ENCODE peak calls at places on chromosomes 2 and 18, in ten cellular contexts. U is body of pancreas, Q is posterior vena cava, Z is NCI-H1694 treated with DMSO at 0.1 percent for 48 hours, L is iris pigment epithelial cell, J is HCEC 1CT, B is H9, M is GM23338, X is fibroblast of gingiva, E is Kasumi-1. W is an unnamed sample.

GRCh38 chr18:9120796-9121195 is 15.8 kb upstream of the ANKRD12 start:
- DNase-seq in Q (no peak), B (no peak), L (no peak), M (no peak), Z (no peak), U (no peak), E (no peak), J (no peak), X (no peak), W (no peak)

GRCh38 chr2:66346241-66346664 is 88.7 kb upstream of the MEIS1 start:
- DNase-seq in M (no peak), L (no peak), Z (no peak), B (no peak), Q (no peak), E (peak; percentile 2), U (no peak), X (no peak), J (no peak), W (no peak)

GRCh38 chr2:171629113-171629512 is 58.2 kb upstream of the DYNC1I2 start:
- DNase-seq in E (no peak), J (no peak), Z (no peak), U (no peak), M (no peak), Q (no peak), L (no peak), X (no peak), B (no peak), W (peak; percentile 62)

GRCh38 chr2:241317391-241317790 is 1.7 kb downstream of the SEPTIN2 start:
- DNase-seq in X (no peak), B (no peak), E (no peak), U (no peak), Z (no peak), L (no peak), Q (no peak), J (no peak), M (no peak), W (peak; percentile 23)

GRCh38 chr18:55088000-55088401 is 128.7 kb upstream of the CCDC68 start:
- DNase-seq in U (no peak), X (no peak), L (no peak), J (no peak), Z (no peak), E (no peak), M (no peak), Q (no peak), B (no peak), W (no peak)

GRCh38 chr2:199118701-199119241 is 339.0 kb downstream of the SATB2 start:
- DNase-seq in L (no peak), Z (no peak), B (no peak), X (no peak), U (no peak), E (no peak), Q (no peak), M (peak; percentile 32), J (no peak), W (no peak)

GRCh38 chr2:206572725-206573124 is 69.6 kb upstream of the FAM237A start:
- DNase-seq in B (no peak), Q (no peak), L (peak; percentile 58), U (no peak), M (no peak), X (no peak), Z (no peak), E (no peak), J (no peak), W (no peak)

GRCh38 chr2:102063360-102063947 is 71.7 kb downstream of the IL1R2 start:
- DNase-seq in U (peak; percentile 45), L (peak; percentile 77), Q (peak; percentile 94), X (peak; percentile 91), Z (no peak), B (no peak), E (peak; percentile 69), M (no peak), J (peak; percentile 51), W (peak; percentile 88)

GRCh38 chr18:80181642-80182461 is 65.5 kb downstream of the PARD6G start:
- DNase-seq in L (no peak), Q (no peak), U (no peak), M (no peak), J (no peak), X (no peak), E (no peak), Z (no peak), B (no peak), W (no peak)

GRCh38 chr18:58047556-58047882 is 3.5 kb downstream of the NEDD4L start:
- DNase-seq in J (no peak), Q (no peak), E (no peak), X (no peak), M (no peak), U (no peak), L (no peak), Z (no peak), B (no peak), W (no peak)

GRCh38 chr18:34650121-34650545 is 60.0 kb upstream of the DTNA start:
- DNase-seq in E (peak; percentile 55), Q (no peak), J (peak; percentile 90), U (no peak), B (no peak), X (peak; percentile 84), M (no peak), L (peak; percentile 86), Z (no peak), W (peak; percentile 46)

GRCh38 chr2:46798041-46798440 is 117.6 kb downstream of the MCFD2 start:
- DNase-seq in B (no peak), L (no peak), J (peak; percentile 33), X (no peak), U (no peak), M (no peak), Q (peak; percentile 15), E (no peak), Z (no peak), W (peak; percentile 69)

GRCh38 chr2:215896921-215897320 is 116.4 kb downstream of the MREG start:
- DNase-seq in Z (no peak), L (no peak), Q (no peak), X (no peak), U (no peak), E (no peak), J (no peak), M (no peak), B (no peak), W (no peak)

W was measured in EH.